ENCODE peak calls at places on chromosomes 2 and 18, in six cellular contexts. T is H1, M is H9, X is IMR-90, U is neuronal stem cell, I is mesenchymal stem cell. N is an unnamed sample.

GRCh38 chr2:233450854-233451575 is 96.7 kb downstream of the DGKD start:
- DNase-seq in T (no peak), M (no peak), U (no peak), X (no peak), I (no peak), N (no peak)

GRCh38 chr2:144331652-144332355 is 188.1 kb downstream of the ZEB2 start:
- DNase-seq in X (no peak), M (peak), U (peak), T (peak), I (peak), N (no peak)

GRCh38 chr2:40097691-40098376 is 318.8 kb upstream of the THUMPD2 start:
- DNase-seq in X (peak), M (no peak), U (no peak), T (no peak), I (peak), N (no peak)

GRCh38 chr2:100870652-100871531 is 51.0 kb downstream of the NPAS2 start:
- DNase-seq in T (no peak), M (peak), I (no peak), U (no peak), X (no peak), N (peak)

GRCh38 chr2:18987592-18988073 is 370.8 kb downstream of the OSR1 start:
- DNase-seq in M (no peak), T (no peak), U (no peak), I (peak), X (peak), N (no peak)

GRCh38 chr2:120341977-120342376 is 4.0 kb upstream of the INHBB start:
- DNase-seq in T (no peak), I (no peak), U (no peak), M (no peak), X (no peak), N (no peak)

GRCh38 chr2:221850076-221850475 is 278.0 kb upstream of the EPHA4 start:
- DNase-seq in M (no peak), X (no peak), T (no peak), U (no peak), I (no peak), N (no peak)

GRCh38 chr2:124254621-124255020 is 229.5 kb downstream of the CNTNAP5 start:
- DNase-seq in U (no peak), T (no peak), M (no peak), I (peak), X (peak), N (no peak)

GRCh38 chr2:204550738-204551137 is 5.5 kb downstream of the PARD3B start:
- DNase-seq in T (no peak), I (peak), X (peak), M (no peak), U (no peak), N (peak)

GRCh38 chr2:28049416-28049815 is 158.9 kb downstream of the BABAM2 start:
- DNase-seq in M (no peak), X (no peak), U (no peak), I (no peak), T (no peak), N (no peak)

GRCh38 chr2:171550613-171551012 is 28.3 kb downstream of the CYBRD1 start:
- DNase-seq in I (no peak), M (no peak), X (peak), T (no peak), U (no peak), N (no peak)

GRCh38 chr2:177271981-177272666 is 7.6 kb upstream of the NFE2L2 start:
- DNase-seq in I (no peak), X (no peak), T (no peak), U (no peak), M (no peak), N (no peak)

GRCh38 chr2:55033076-55033742 is 17.0 kb downstream of the RTN4 start:
- DNase-seq in X (no peak), U (no peak), M (no peak), T (no peak), I (no peak), N (no peak)

GRCh38 chr18:25169701-25170100 is 182.3 kb downstream of the ZNF521 start:
- DNase-seq in X (peak), M (no peak), I (peak), U (no peak), T (no peak), N (no peak)

GRCh38 chr2:239778042-239778811 is 246.9 kb downstream of the NDUFA10 start:
- DNase-seq in U (no peak), T (no peak), M (peak), I (no peak), X (no peak), N (no peak)

GRCh38 chr18:24825397-24825796 is 365.0 kb downstream of the HRH4 start:
- DNase-seq in X (peak), T (no peak), M (no peak), U (no peak), I (no peak), N (no peak)

GRCh38 chr2:118221952-118222594 is 133.8 kb downstream of the INSIG2 start:
- DNase-seq in T (peak), I (peak), X (peak), M (peak), U (peak), N (peak)

GRCh38 chr2:110853516-110853915 is 121.1 kb downstream of the ACOXL start:
- DNase-seq in I (peak), U (no peak), X (peak), T (no peak), M (peak), N (peak)

GRCh38 chr18:45589559-45590041 is 25.7 kb upstream of the SLC14A2 start:
- DNase-seq in X (peak), U (no peak), I (no peak), M (no peak), T (no peak), N (no peak)

GRCh38 chr2:135168119-135168872 is 116.2 kb downstream of the RAB3GAP1 start:
- DNase-seq in T (no peak), X (no peak), M (no peak), U (no peak), I (no peak), N (no peak)

DNA sequence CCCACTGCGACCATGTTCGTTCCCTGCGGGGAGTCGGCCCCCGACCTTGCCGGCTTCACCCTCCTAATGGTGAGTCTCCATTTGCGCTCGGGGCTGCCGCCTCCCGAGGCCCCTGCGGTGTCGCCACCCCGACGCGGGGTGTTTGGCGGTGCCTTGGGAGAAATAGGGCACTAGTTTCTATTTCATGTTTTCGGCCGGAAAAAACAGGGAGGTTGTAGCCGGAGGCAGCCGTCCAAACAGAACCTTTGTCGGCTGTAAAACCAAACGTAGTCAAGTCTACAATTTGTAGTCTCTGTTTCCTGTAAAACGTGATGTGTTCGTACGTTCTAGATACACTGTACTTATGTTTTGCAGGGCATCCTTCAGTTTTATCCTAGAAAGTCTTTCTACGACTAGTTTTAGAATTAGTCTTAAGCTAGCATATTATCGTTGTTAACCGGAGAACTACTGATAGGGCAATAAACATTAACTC is 290 bp downstream of the PSMG2 start:
- DNase-seq in I (no peak), T (no peak), M (no peak), X (no peak), U (no peak), N (no peak)
- H3K4ac ChIP-seq in I (peak), T (no peak), M (no peak), X (peak), U (no peak), N (peak)

GRCh38 chr2:166665991-166666940 is 172.2 kb upstream of the SCN7A start:
- DNase-seq in I (peak), M (no peak), T (no peak), U (no peak), X (peak), N (no peak)

GRCh38 chr2:166661824-166662223 is 167.8 kb upstream of the SCN7A start:
- DNase-seq in M (no peak), U (no peak), T (no peak), I (no peak), X (no peak), N (no peak)

GRCh38 chr2:166658901-166659300 is 164.9 kb upstream of the SCN7A start:
- DNase-seq in T (no peak), M (no peak), I (no peak), U (no peak), X (no peak), N (no peak)

GRCh38 chr2:166661391-166661790 is 167.3 kb upstream of the SCN7A start:
- DNase-seq in M (no peak), X (no peak), I (no peak), U (no peak), T (no peak), N (no peak)
- H2BK15ac ChIP-seq in M (no peak), X (no peak), I (no peak), U (no peak), T (no peak), N (no peak)

GRCh38 chr18:71665131-71665530 is 879.0 kb downstream of the CBLN2 start:
- DNase-seq in U (no peak), X (no peak), T (no peak), M (no peak), I (no peak), N (peak)
- H3K4me2 ChIP-seq in U (no peak), X (no peak), T (no peak), M (no peak), I (no peak), N (no peak)

GRCh38 chr2:218291318-218291933 is 877 bp downstream of the TMBIM1 start:
- DNase-seq in I (no peak), U (no peak), M (no peak), X (peak), T (no peak), N (no peak)
- H3K4ac ChIP-seq in I (peak), U (no peak), M (no peak), X (peak), T (no peak), N (no peak)

GRCh38 chr2:2294183-2294675 is 36.8 kb downstream of the MYT1L start:
- DNase-seq in X (no peak), M (no peak), U (no peak), T (no peak), I (no peak), N (no peak)
- H2BK15ac ChIP-seq in X (no peak), M (no peak), U (no peak), T (no peak), I (no peak), N (no peak)

GRCh38 chr18:56825312-56825711 is 174.2 kb downstream of the WDR7 start:
- DNase-seq in T (no peak), M (no peak), U (no peak), I (no peak), X (no peak), N (no peak)
- H3K4me2 ChIP-seq in T (no peak), M (no peak), U (no peak), I (no peak), X (no peak), N (no peak)

GRCh38 chr2:62194558-62195420 is 1.1 kb upstream of the B3GNT2 start:
- DNase-seq in I (no peak), X (no peak), U (no peak), T (no peak), M (no peak), N (no peak)

GRCh38 chr2:62195421-62196277 is at the start of gene B3GNT2:
- DNase-seq in M (peak), I (peak), X (peak), U (peak), T (peak), N (peak)

GRCh38 chr2:62197609-62198236 is 1.8 kb downstream of the B3GNT2 start:
- DNase-seq in I (peak), X (no peak), M (no peak), U (peak), T (peak), N (peak)

GRCh38 chr2:62197017-62197586 is 1.2 kb downstream of the B3GNT2 start:
- DNase-seq in X (no peak), U (peak), I (no peak), T (no peak), M (no peak), N (no peak)

GRCh38 chr2:62196278-62196901 is 475 bp downstream of the B3GNT2 start:
- DNase-seq in T (peak), X (no peak), U (peak), M (no peak), I (peak), N (peak)
- H3K4ac ChIP-seq in T (no peak), X (peak), U (no peak), M (no peak), I (peak), N (peak)

DNA sequence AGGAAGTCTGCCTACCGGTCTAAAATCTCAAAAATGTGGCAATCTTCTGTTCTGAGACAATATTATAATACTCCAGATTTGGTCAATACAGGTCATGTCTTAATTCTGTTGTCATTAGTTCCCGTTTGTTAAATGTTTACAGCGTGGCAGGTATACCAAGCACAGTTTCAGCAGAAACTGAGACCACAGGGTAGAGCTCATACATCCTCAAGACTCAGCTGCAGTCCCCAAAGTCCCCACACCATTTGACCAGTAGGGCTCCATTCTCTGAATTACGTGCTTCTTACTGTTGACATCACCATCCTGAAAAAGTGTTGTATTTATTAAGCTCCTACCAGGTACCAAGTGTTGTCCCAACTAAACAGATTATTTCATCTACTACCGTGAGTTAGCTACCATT is 157.1 kb downstream of the MC4R start:
- DNase-seq in X (no peak), U (no peak), T (no peak), M (no peak), I (no peak), N (no peak)
- H2BK15ac ChIP-seq in X (no peak), U (no peak), T (no peak), M (no peak), I (no peak), N (no peak)